ENCODE peak calls at places on chromosomes 11 and 22, in six cellular contexts. B is right atrium auricular region, I is dorsolateral prefrontal cortex, Y is GM23338, C is cardiac muscle cell, K is endothelial cell. T is an unnamed sample.

GRCh38 chr11:84720706-84721402 is 906.3 kb downstream of the DLG2 start:
- DNase-seq in B (peak), I (peak), Y (peak), C (peak), K (peak), T (no peak)

GRCh38 chr22:48884786-48885185 is 942.9 kb downstream of the BRD1 start:
- DNase-seq in B (no peak), I (no peak), Y (no peak), C (no peak), K (no peak), T (peak)

GRCh38 chr11:20604295-20604803 is 4.9 kb downstream of the SLC6A5 start:
- DNase-seq in B (no peak), I (no peak), Y (no peak), C (no peak), K (no peak), T (no peak)

GRCh38 chr11:128653828-128654231 is 40.0 kb upstream of the FLI1 start:
- DNase-seq in B (peak), I (no peak), Y (peak), C (no peak), K (no peak), T (no peak)

GRCh38 chr11:6270584-6271246 is 11.1 kb downstream of the CCKBR start:
- DNase-seq in B (no peak), I (no peak), Y (peak), C (no peak), K (no peak), T (no peak)

GRCh38 chr11:88709567-88709966 is 356.2 kb downstream of the GRM5 start:
- DNase-seq in B (no peak), I (peak), Y (peak), C (no peak), K (no peak), T (no peak)

GRCh38 chr22:27644566-27644965 is 157.0 kb downstream of the MN1 start:
- DNase-seq in B (no peak), I (no peak), Y (no peak), C (no peak), K (no peak), T (no peak)

GRCh38 chr11:113994077-113994954 is 19.4 kb downstream of the HTR3A start:
- DNase-seq in B (no peak), I (peak), Y (peak), C (peak), K (peak), T (no peak)

GRCh38 chr11:47724041-47724729 is 9.0 kb upstream of the AGBL2 start:
- DNase-seq in B (peak), I (no peak), Y (no peak), C (no peak), K (no peak), T (no peak)

GRCh38 chr11:47242596-47243192 is 5.9 kb downstream of the ACP2 start:
- DNase-seq in B (no peak), I (peak), Y (no peak), C (no peak), K (no peak), T (no peak)

GRCh38 chr11:57231539-57232253 is 5.4 kb downstream of the APLNR start:
- DNase-seq in B (no peak), I (no peak), Y (no peak), C (no peak), K (no peak), T (no peak)

GRCh38 chr11:27353593-27354358 is 9.2 kb downstream of the CCDC34 start:
- DNase-seq in B (no peak), I (no peak), Y (no peak), C (no peak), K (no peak), T (no peak)

GRCh38 chr22:44344407-44344806 is 31.7 kb upstream of the SHISAL1 start:
- DNase-seq in B (no peak), I (no peak), Y (no peak), C (no peak), K (no peak), T (no peak)

GRCh38 chr22:30806391-30806861 is 111.8 kb downstream of the OSBP2 start:
- DNase-seq in B (no peak), I (no peak), Y (peak), C (peak), K (no peak), T (no peak)

GRCh38 chr22:49916851-49917250 is 1.4 kb downstream of the ALG12 start:
- DNase-seq in B (no peak), I (no peak), Y (no peak), C (no peak), K (no peak), T (no peak)

GRCh38 chr11:22671751-22672150 is 5.3 kb downstream of the GAS2 start:
- DNase-seq in B (no peak), I (no peak), Y (no peak), C (no peak), K (no peak), T (no peak)

GRCh38 chr22:17237031-17237668 is 17.9 kb upstream of the ADA2 start:
- DNase-seq in B (no peak), I (no peak), Y (no peak), C (no peak), K (no peak), T (no peak)

GRCh38 chr22:32823024-32823730 is 21.7 kb downstream of the TIMP3 start:
- DNase-seq in B (no peak), I (no peak), Y (peak), C (peak), K (peak), T (no peak)

DNA sequence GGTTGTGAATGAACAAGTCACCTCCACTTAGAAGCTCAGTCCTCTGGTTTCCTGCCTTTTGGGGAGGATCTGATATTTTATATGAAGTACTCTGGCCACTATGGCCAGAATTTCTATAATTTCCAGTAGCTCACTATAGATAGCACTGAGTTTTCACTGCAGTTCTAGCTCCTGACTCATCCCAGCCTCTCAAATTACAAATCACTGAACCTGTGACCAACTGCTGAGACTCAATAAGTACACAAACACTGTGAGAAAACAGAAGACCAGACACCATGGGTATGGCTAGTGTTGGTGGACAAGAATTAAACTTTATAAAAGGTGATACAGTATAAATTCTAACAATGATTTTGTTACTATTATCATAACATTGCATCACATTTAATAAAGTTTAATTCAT is 47.1 kb upstream of the UCP3 start:
- DNase-seq in B (no peak), I (no peak), Y (no peak), C (no peak), K (no peak), T (no peak)
- TF ChIP-seq CTCF in B (no peak), I (no peak), Y (no peak), C (no peak), K (no peak), T (no peak)

DNA sequence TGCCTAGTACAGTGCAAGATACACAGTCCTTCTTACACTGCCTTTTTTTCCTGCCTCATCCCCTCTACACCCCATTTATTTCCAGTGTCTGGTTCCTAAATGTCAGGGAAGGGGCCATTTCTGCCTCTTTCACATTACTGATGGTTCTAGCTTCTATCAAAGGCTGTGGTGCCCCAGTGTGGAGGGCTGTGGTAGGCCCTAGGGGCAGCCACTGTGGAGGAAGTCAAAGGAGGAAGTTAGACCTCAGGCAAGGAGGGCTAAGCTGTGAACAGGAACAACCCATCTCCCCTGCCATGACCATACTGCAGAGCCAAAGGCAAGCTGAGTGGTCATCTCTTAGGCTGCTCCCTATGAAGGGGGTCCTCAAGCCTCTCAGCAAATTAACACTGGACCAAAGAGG is 81.9 kb upstream of the CRTAM start:
- DNase-seq in B (peak), I (no peak), Y (no peak), C (no peak), K (peak), T (no peak)
- TF ChIP-seq CTCF in B (no peak), I (no peak), Y (no peak), C (no peak), K (no peak), T (peak)

GRCh38 chr22:22854466-22854865 is 33.1 kb upstream of the IGLL5 start:
- DNase-seq in B (peak), I (no peak), Y (no peak), C (no peak), K (no peak), T (no peak)

GRCh38 chr22:22855085-22855484 is 32.5 kb upstream of the IGLL5 start:
- DNase-seq in B (no peak), I (no peak), Y (no peak), C (no peak), K (no peak), T (no peak)

GRCh38 chr22:22856885-22857606 is 30.6 kb upstream of the IGLL5 start:
- DNase-seq in B (no peak), I (no peak), Y (no peak), C (no peak), K (no peak), T (no peak)

GRCh38 chr22:22856364-22856763 is 31.3 kb upstream of the IGLL5 start:
- DNase-seq in B (no peak), I (no peak), Y (peak), C (no peak), K (no peak), T (no peak)

DNA sequence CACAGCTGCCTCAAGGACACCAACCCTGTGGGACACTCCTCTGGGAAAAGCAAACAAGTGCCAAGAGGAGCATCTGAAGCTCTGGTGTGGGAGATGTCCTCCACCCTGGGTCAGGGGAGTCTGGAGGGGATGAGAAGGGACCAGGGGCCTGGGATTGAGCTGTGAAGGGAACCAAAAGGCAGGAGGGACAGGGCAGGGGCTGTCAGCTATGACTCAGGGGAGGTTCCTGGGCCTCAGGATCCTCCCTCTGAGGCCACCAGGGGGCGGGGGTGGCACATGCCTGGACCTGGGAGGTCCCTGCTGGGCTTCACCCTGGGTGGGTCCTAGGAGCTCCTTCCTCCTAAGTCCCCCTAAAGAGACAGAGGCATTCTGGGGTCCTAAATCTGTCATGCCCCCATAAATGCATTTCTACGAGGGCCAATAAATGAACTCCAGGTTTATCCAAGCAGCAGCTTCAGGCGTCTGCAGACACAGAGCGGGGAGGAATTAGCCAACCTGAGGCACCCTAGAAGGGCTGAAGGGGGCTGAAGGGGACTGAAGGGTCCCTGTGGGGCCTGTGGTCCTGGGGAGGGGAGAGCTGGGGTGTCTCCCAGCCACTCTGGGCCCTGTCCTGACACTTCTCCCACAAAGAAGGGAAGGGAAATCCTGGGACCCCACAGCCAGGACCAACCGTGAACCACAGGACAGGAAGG is 31.9 kb upstream of the IGLL5 start:
- DNase-seq in B (no peak), I (no peak), Y (peak), C (no peak), K (peak), T (no peak)
- TF ChIP-seq CTCF in B (no peak), I (no peak), Y (peak), C (peak), K (peak), T (peak)

GRCh38 chr11:58784995-58785394 is 53.3 kb upstream of the GLYAT start:
- DNase-seq in B (no peak), I (no peak), Y (peak), C (no peak), K (no peak), T (no peak)

GRCh38 chr11:58786693-58787092 is 55.0 kb upstream of the GLYAT start:
- DNase-seq in B (no peak), I (no peak), Y (no peak), C (no peak), K (no peak), T (no peak)

GRCh38 chr11:58787903-58788302 is 56.2 kb upstream of the GLYAT start:
- DNase-seq in B (no peak), I (no peak), Y (no peak), C (no peak), K (no peak), T (no peak)

GRCh38 chr11:58788355-58789023 is 56.0 kb downstream of the GLYATL2 start:
- DNase-seq in B (no peak), I (no peak), Y (peak), C (peak), K (peak), T (no peak)
- TF ChIP-seq CTCF in B (peak), I (peak), Y (peak), C (peak), K (peak), T (peak)